ENCODE peak calls at places on chromosome 9, in five cellular contexts. F is HEK293T, E is NCI-H345, H is kidney epithelial cell, B is mesothelial cell of epicardium. D is an unnamed sample.

GRCh38 chr9:112180387-112180881 is 5.3 kb upstream of the SUSD1 start:
- DNase-seq in F (no peak), B (no peak), H (no peak), E (no peak), D (no peak)

GRCh38 chr9:14314424-14314928 is 535 bp upstream of the NFIB start:
- DNase-seq in F (peak), B (no peak), H (no peak), E (peak), D (peak)

GRCh38 chr9:87603854-87604490 is 106.3 kb downstream of the DAPK1 start:
- DNase-seq in F (peak), E (no peak), B (no peak), H (no peak), D (no peak)

GRCh38 chr9:36823934-36824333 is 210.1 kb downstream of the PAX5 start:
- DNase-seq in E (no peak), F (no peak), B (no peak), H (no peak), D (no peak)

GRCh38 chr9:98879094-98879957 is 64.4 kb upstream of the COL15A1 start:
- DNase-seq in F (no peak), B (no peak), H (no peak), E (no peak), D (no peak)

GRCh38 chr9:137030528-137030927 is 1.4 kb downstream of the FUT7 start:
- DNase-seq in B (no peak), E (no peak), H (no peak), F (no peak), D (no peak)

GRCh38 chr9:16654727-16655126 is 215.7 kb downstream of the BNC2 start:
- DNase-seq in B (no peak), F (no peak), E (no peak), H (no peak), D (no peak)

GRCh38 chr9:93960221-93960970 is 5.2 kb upstream of the BARX1 start:
- DNase-seq in F (no peak), H (no peak), E (no peak), B (peak), D (no peak)

GRCh38 chr9:18438300-18438925 is 35.5 kb upstream of the ADAMTSL1 start:
- DNase-seq in B (peak), H (no peak), F (no peak), E (no peak), D (no peak)

GRCh38 chr9:114898741-114899140 is 31.6 kb downstream of the TNFSF8 start:
- DNase-seq in H (no peak), B (no peak), E (no peak), F (no peak), D (no peak)

GRCh38 chr9:102124465-102124864 is 386.0 kb upstream of the GRIN3A start:
- DNase-seq in F (no peak), E (no peak), H (no peak), B (no peak), D (no peak)

GRCh38 chr9:113570749-113571711 is 107.5 kb downstream of the RGS3 start:
- DNase-seq in E (no peak), F (no peak), B (no peak), H (no peak), D (no peak)

GRCh38 chr9:20624201-20625002 is 2.1 kb upstream of the MLLT3 start:
- DNase-seq in B (peak), F (peak), H (peak), E (peak), D (no peak)

D was measured in retinal pigment epithelial cell.